ENCODE peak calls at places on chromosomes 5 and 9, in nine cellular contexts. O, N, E, L, G, T, C, J and V are unnamed samples.

GRCh38 chr5:78273436-78273835 is 21.1 kb downstream of the AP3B1 start:
- DNase-seq in O (no peak), N (no peak), E (no peak), L (no peak), G (no peak), T (no peak), C (no peak), J (no peak), V (no peak)

GRCh38 chr5:69367697-69368279 is 1.5 kb downstream of the AK6 start:
- DNase-seq in O (no peak), N (no peak), E (no peak), L (no peak), G (no peak), T (no peak), C (no peak), J (no peak), V (no peak)

GRCh38 chr9:98248737-98249474 is 6.5 kb downstream of the TBC1D2 start:
- DNase-seq in O (no peak), N (peak), E (no peak), L (no peak), G (peak), T (no peak), C (no peak), J (no peak), V (no peak)

GRCh38 chr9:1443450-1443849 is 393.3 kb downstream of the DMRT2 start:
- DNase-seq in O (no peak), N (no peak), E (no peak), L (no peak), G (no peak), T (no peak), C (no peak), J (no peak), V (no peak)

GRCh38 chr9:22469928-22470544 is 23.4 kb downstream of the DMRTA1 start:
- DNase-seq in O (no peak), N (peak), E (no peak), L (peak), G (peak), T (peak), C (no peak), J (no peak), V (no peak)

GRCh38 chr9:97808415-97808814 is 44.6 kb upstream of the FOXE1 start:
- DNase-seq in O (no peak), N (no peak), E (no peak), L (no peak), G (no peak), T (no peak), C (no peak), J (no peak), V (no peak)

GRCh38 chr9:30677256-30677655 is 1707.2 kb upstream of the ACO1 start:
- DNase-seq in O (no peak), N (no peak), E (no peak), L (no peak), G (no peak), T (no peak), C (no peak), J (no peak), V (no peak)

GRCh38 chr9:122180633-122181032 is 20.9 kb downstream of the MORN5 start:
- DNase-seq in O (peak), N (no peak), E (no peak), L (no peak), G (peak), T (no peak), C (no peak), J (no peak), V (no peak)

GRCh38 chr9:95874989-95875304 is 544 bp upstream of the ERCC6L2 start:
- DNase-seq in O (peak), N (peak), E (peak), L (peak), G (no peak), T (no peak), C (peak), J (peak), V (peak)

GRCh38 chr5:144139586-144139985 is 30.9 kb downstream of the YIPF5 start:
- DNase-seq in O (no peak), N (no peak), E (peak), L (no peak), G (peak), T (no peak), C (no peak), J (no peak), V (no peak)

GRCh38 chr5:128825826-128826225 is 139.5 kb upstream of the SLC27A6 start:
- DNase-seq in O (no peak), N (no peak), E (no peak), L (no peak), G (peak), T (no peak), C (no peak), J (no peak), V (no peak)

GRCh38 chr5:35466746-35467145 is 150.9 kb upstream of the SPEF2 start:
- DNase-seq in O (no peak), N (no peak), E (no peak), L (no peak), G (no peak), T (no peak), C (no peak), J (no peak), V (no peak)